ENCODE peak calls at places on chromosomes 11 and 22, in six cellular contexts. N, M, Q, B, P and L are unnamed samples. For H3K4me1 and H3K27me3, the result is how much of the 10 kb centered on the place peaks cover.

GRCh38 chr11:117876341-117877119 is at the start of gene FXYD6:
- DNase-seq in N (no peak), M (peak), Q (no peak), B (no peak), P (peak), L (peak)

GRCh38 chr22:37045958-37046357 is 5.6 kb upstream of the KCTD17 start:
- DNase-seq in N (no peak), M (no peak), Q (no peak), B (no peak), P (no peak), L (no peak)

GRCh38 chr11:133966924-133967598 is 10.3 kb upstream of the IGSF9B start:
- DNase-seq in N (no peak), M (peak), Q (no peak), B (no peak), P (peak), L (no peak)

GRCh38 chr11:55342901-55343300 is at the start of gene OR4A16:
- DNase-seq in N (no peak), M (no peak), Q (no peak), B (no peak), P (no peak), L (no peak)

GRCh38 chr11:115985896-115986295 is 481.7 kb upstream of the CADM1 start:
- DNase-seq in N (no peak), M (no peak), Q (no peak), B (no peak), P (no peak), L (no peak)

GRCh38 chr11:34405079-34405858 is 33.5 kb upstream of the CAT start:
- DNase-seq in N (no peak), M (no peak), Q (no peak), B (no peak), P (no peak), L (no peak)

GRCh38 chr11:65425971-65426838 is 3.6 kb downstream of the NEAT1 start:
- DNase-seq in N (peak), M (no peak), Q (no peak), B (no peak), P (peak), L (no peak)

GRCh38 chr11:39458481-39458880 is 2001.0 kb downstream of the LRRC4C start:
- DNase-seq in N (no peak), M (no peak), Q (no peak), B (no peak), P (no peak), L (no peak)

DNA sequence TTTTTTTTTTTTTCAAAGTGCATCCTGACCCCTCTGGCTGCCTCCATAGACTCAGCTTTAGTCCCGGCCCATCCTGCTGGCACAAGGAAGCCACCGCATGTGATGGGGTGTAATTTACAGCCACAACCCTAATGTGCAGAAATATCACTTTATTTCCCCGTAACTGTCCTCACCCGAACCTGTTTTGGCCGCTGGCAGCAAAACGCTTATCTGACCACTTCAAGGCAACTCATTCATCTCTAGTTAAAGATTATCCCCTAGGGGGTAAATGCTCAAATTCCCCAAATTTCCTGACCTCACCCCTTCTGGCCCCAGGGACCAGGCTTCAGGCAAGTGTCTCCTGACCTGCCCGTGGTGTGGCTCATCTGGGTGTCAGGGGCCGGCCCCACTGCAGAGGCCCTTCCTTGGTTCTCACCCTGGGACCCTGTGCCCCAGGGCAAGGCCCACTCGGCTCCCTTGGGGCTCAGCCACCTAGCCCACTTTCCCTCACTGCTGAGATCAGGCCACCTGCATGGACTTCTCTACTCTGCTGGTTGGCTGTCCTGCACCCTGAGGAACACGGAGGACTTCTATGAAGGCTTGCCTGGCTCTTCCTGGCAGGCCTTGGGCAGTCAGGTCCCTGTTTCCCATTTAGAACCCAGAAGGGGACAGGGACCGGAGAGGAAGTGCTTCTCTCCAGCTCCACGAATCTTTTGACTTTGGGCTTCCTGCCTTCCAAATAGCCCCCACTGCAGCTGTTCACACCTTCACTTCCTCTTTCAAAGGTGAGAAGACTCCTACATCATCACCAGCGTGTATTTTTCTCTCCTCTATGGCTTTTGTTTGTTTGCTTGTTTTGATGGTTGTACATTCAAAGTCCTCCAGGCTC is 53.3 kb downstream of the WNT11 start:
- DNase-seq in N (no peak), M (no peak), Q (no peak), B (no peak), P (no peak), L (no peak)
- H3K4me1 ChIP-seq in N (under half), M (under half), Q (under half), B (under half), P (under half), L (under half)

DNA sequence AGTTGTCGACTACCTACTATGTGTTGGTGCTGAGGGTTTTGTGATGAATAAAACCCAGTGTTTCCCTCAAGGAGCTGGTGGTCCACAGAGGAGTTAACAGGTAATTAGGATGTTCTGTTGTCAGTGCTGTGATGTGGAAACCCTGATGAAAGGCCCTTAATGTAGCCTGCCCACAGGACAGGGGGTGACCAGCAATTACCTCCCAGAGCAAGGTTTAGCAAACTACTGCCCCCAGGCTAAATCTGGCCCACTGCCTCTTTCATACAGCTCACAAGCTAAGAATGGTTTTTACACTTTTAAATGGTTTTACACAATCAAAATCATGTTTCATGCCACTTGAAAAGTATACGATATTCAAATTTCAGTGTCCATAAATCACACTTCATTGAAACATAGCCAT is 536.2 kb downstream of the MIAT start:
- DNase-seq in N (no peak), M (no peak), Q (no peak), B (no peak), P (no peak), L (peak)
- H3K27me3 ChIP-seq in N (under half), M (under half), Q (under half), B (under half), P (under half), L (under half)

GRCh38 chr11:699753-700152 is 4.1 kb downstream of the TMEM80 start:
- DNase-seq in N (no peak), M (no peak), Q (no peak), B (no peak), P (no peak), L (no peak)
- H3K4me1 ChIP-seq in N (under half), M (under half), Q (under half), B (under half), P (under half), L (under half)

GRCh38 chr11:57363681-57364080 is 17.3 kb downstream of the PRG3 start:
- DNase-seq in N (no peak), M (no peak), Q (no peak), B (no peak), P (no peak), L (no peak)
- H3K27me3 ChIP-seq in N (under half), M (under half), Q (under half), B (under half), P (under half), L (under half)

DNA sequence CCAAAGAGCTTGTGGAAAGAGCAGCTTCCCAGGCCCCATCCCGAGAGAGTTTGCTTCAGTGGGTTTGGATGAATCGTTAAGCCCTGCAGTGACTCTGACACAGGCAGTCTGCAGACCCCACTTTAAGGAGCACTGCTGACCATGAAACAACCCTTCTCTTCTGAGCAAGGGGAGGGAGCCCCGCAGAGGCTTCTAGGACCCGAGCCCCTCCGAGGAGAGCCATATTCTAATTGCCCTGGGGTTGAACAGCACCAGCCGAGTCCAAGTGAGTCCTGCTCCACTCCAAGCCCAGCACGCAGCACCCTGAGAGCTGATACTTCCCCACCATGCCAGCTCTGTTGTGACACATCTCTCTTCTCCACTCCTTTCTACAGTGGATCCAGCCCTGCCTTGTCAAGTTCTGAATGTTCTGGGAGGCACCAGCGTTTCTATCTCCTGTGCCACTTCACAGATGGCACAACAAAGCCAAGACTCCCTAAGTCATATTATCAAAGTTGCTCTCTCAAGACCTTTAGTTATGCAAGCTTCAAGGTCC is 10.4 kb downstream of the USP2 start:
- DNase-seq in N (no peak), M (no peak), Q (no peak), B (no peak), P (no peak), L (no peak)
- H3K4me1 ChIP-seq in N (under half), M (half or more), Q (under half), B (under half), P (under half), L (half or more)

DNA sequence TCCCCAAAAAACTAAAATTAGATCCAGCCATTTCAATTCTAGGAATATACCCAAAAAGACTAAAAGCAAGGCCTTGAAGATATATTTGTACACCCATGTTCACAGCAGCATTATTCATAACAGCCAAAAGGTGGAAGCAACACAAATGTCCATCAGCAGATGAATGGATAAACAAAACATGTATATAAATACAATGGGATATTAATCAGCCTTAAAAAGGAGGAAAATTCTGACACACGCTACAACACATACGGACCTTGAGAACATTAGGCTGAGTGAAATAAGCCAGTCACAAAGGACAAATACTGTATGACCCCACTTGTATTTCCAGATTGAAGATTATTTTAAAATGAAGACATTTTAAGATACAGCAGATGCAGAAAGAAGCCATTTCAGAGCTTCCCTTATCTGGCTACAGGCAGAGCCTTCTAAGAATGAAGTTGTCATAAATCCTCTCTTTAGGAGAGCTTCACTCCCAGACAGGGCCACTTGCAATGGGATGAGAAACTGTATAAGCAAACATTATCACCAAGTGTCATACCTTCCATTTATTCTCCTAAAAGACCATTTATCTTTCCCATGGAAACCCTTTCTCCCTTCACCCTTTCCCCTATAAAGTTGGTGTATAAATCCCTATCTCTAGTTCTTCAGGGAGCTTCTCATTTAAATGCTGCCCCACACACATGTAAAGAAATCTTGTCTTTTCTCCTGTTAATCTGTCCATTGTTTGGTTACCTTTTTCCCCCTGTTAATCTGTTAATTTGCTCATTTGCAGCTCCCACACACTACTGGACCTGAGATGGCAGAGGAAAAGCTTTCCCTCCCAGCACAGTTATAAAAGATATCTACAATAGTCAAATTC is 19.3 kb upstream of the TOP3B start:
- DNase-seq in N (no peak), M (no peak), Q (no peak), B (no peak), P (no peak), L (no peak)
- H3K27me3 ChIP-seq in N (under half), M (under half), Q (under half), B (under half), P (under half), L (under half)

GRCh38 chr22:46377566-46378498 is 42.3 kb downstream of the TRMU start:
- DNase-seq in N (peak), M (peak), Q (peak), B (no peak), P (no peak), L (no peak)
- H3K4me1 ChIP-seq in N (under half), M (under half), Q (under half), B (under half), P (under half), L (under half)

GRCh38 chr22:21738966-21739365 is 3.4 kb upstream of the YPEL1 start:
- DNase-seq in N (no peak), M (no peak), Q (no peak), B (no peak), P (no peak), L (no peak)
- H3K27me3 ChIP-seq in N (under half), M (under half), Q (under half), B (under half), P (under half), L (under half)